ENCODE peak calls at places on chromosomes 16 and 17, in nine cellular contexts. One of them, this sample, is unnamed.

GRCh38 chr16:14280541-14280940 is 209.4 kb downstream of the MRTFB start:
- DNase-seq in CD4-positive, alpha-beta T cell: no peak
- DNase-seq in PC-9: no peak
- DNase-seq in heart right ventricle: no peak
- DNase-seq in endothelial cell: no peak
- DNase-seq in sigmoid colon: no peak
- DNase-seq in CD8-positive, alpha-beta T cell: no peak
- DNase-seq in cardiac muscle cell: no peak
- DNase-seq in endothelial cell of umbilical vein: no peak
- DNase-seq in this sample: no peak

GRCh38 chr16:51003850-51004566 is 147.1 kb downstream of the SALL1 start:
- DNase-seq in CD4-positive, alpha-beta T cell: no peak
- DNase-seq in PC-9: no peak
- DNase-seq in heart right ventricle: no peak
- DNase-seq in endothelial cell: no peak
- DNase-seq in sigmoid colon: no peak
- DNase-seq in CD8-positive, alpha-beta T cell: no peak
- DNase-seq in cardiac muscle cell: no peak
- DNase-seq in endothelial cell of umbilical vein: no peak
- DNase-seq in this sample: no peak

GRCh38 chr17:52648995-52649394 is 490.5 kb upstream of the CA10 start:
- DNase-seq in CD4-positive, alpha-beta T cell: no peak
- DNase-seq in PC-9: no peak
- DNase-seq in heart right ventricle: no peak
- DNase-seq in endothelial cell: no peak
- DNase-seq in sigmoid colon: no peak
- DNase-seq in CD8-positive, alpha-beta T cell: no peak
- DNase-seq in cardiac muscle cell: no peak
- DNase-seq in endothelial cell of umbilical vein: no peak
- DNase-seq in this sample: no peak

GRCh38 chr17:49217651-49218413 is 7.3 kb downstream of the ABI3 start:
- DNase-seq in CD4-positive, alpha-beta T cell: peak
- DNase-seq in PC-9: no peak
- DNase-seq in heart right ventricle: peak
- DNase-seq in endothelial cell: no peak
- DNase-seq in sigmoid colon: peak
- DNase-seq in CD8-positive, alpha-beta T cell: peak
- DNase-seq in cardiac muscle cell: no peak
- DNase-seq in endothelial cell of umbilical vein: no peak
- DNase-seq in this sample: no peak

GRCh38 chr16:83847371-83848225 is 39.8 kb downstream of the HSBP1 start:
- DNase-seq in CD4-positive, alpha-beta T cell: no peak
- DNase-seq in PC-9: no peak
- DNase-seq in heart right ventricle: no peak
- DNase-seq in endothelial cell: no peak
- DNase-seq in sigmoid colon: no peak
- DNase-seq in CD8-positive, alpha-beta T cell: no peak
- DNase-seq in cardiac muscle cell: no peak
- DNase-seq in endothelial cell of umbilical vein: peak
- DNase-seq in this sample: no peak

GRCh38 chr17:12277827-12278226 is 257.1 kb downstream of the MAP2K4 start:
- DNase-seq in CD4-positive, alpha-beta T cell: no peak
- DNase-seq in PC-9: no peak
- DNase-seq in heart right ventricle: no peak
- DNase-seq in endothelial cell: no peak
- DNase-seq in sigmoid colon: no peak
- DNase-seq in CD8-positive, alpha-beta T cell: no peak
- DNase-seq in cardiac muscle cell: no peak
- DNase-seq in endothelial cell of umbilical vein: no peak
- DNase-seq in this sample: no peak

GRCh38 chr16:65547799-65548446 is 426.1 kb upstream of the CDH11 start:
- DNase-seq in CD4-positive, alpha-beta T cell: no peak
- DNase-seq in PC-9: no peak
- DNase-seq in heart right ventricle: no peak
- DNase-seq in endothelial cell: no peak
- DNase-seq in sigmoid colon: no peak
- DNase-seq in CD8-positive, alpha-beta T cell: no peak
- DNase-seq in cardiac muscle cell: peak
- DNase-seq in endothelial cell of umbilical vein: no peak
- DNase-seq in this sample: no peak

GRCh38 chr16:58652741-58653140 is 23.1 kb upstream of the CNOT1 start:
- DNase-seq in CD4-positive, alpha-beta T cell: no peak
- DNase-seq in PC-9: no peak
- DNase-seq in heart right ventricle: no peak
- DNase-seq in endothelial cell: no peak
- DNase-seq in sigmoid colon: no peak
- DNase-seq in CD8-positive, alpha-beta T cell: no peak
- DNase-seq in cardiac muscle cell: peak
- DNase-seq in endothelial cell of umbilical vein: no peak
- DNase-seq in this sample: no peak

GRCh38 chr17:3890082-3890892 is 2.6 kb downstream of the CAMKK1 start:
- DNase-seq in CD4-positive, alpha-beta T cell: no peak
- DNase-seq in PC-9: peak
- DNase-seq in heart right ventricle: peak
- DNase-seq in endothelial cell: no peak
- DNase-seq in sigmoid colon: peak
- DNase-seq in CD8-positive, alpha-beta T cell: no peak
- DNase-seq in cardiac muscle cell: peak
- DNase-seq in endothelial cell of umbilical vein: peak
- DNase-seq in this sample: peak

GRCh38 chr16:77760800-77761199 is 27.6 kb upstream of the VAT1L start:
- DNase-seq in CD4-positive, alpha-beta T cell: no peak
- DNase-seq in PC-9: no peak
- DNase-seq in heart right ventricle: no peak
- DNase-seq in endothelial cell: no peak
- DNase-seq in sigmoid colon: no peak
- DNase-seq in CD8-positive, alpha-beta T cell: no peak
- DNase-seq in cardiac muscle cell: no peak
- DNase-seq in endothelial cell of umbilical vein: no peak
- DNase-seq in this sample: no peak

GRCh38 chr16:61900482-61900881 is 135.8 kb downstream of the CDH8 start:
- DNase-seq in CD4-positive, alpha-beta T cell: no peak
- DNase-seq in PC-9: no peak
- DNase-seq in heart right ventricle: no peak
- DNase-seq in endothelial cell: no peak
- DNase-seq in sigmoid colon: no peak
- DNase-seq in CD8-positive, alpha-beta T cell: no peak
- DNase-seq in cardiac muscle cell: peak
- DNase-seq in endothelial cell of umbilical vein: no peak
- DNase-seq in this sample: no peak

GRCh38 chr17:77548967-77549366 is 408.2 kb downstream of the SEC14L1 start:
- DNase-seq in CD4-positive, alpha-beta T cell: no peak
- DNase-seq in PC-9: no peak
- DNase-seq in heart right ventricle: no peak
- DNase-seq in endothelial cell: no peak
- DNase-seq in sigmoid colon: no peak
- DNase-seq in CD8-positive, alpha-beta T cell: no peak
- DNase-seq in cardiac muscle cell: no peak
- DNase-seq in endothelial cell of umbilical vein: no peak
- DNase-seq in this sample: no peak

GRCh38 chr17:36089888-36090836 is at the start of gene CCL3:
- DNase-seq in CD4-positive, alpha-beta T cell: no peak
- DNase-seq in PC-9: no peak
- DNase-seq in heart right ventricle: peak
- DNase-seq in endothelial cell: no peak
- DNase-seq in sigmoid colon: no peak
- DNase-seq in CD8-positive, alpha-beta T cell: no peak
- DNase-seq in cardiac muscle cell: no peak
- DNase-seq in endothelial cell of umbilical vein: no peak
- DNase-seq in this sample: no peak

GRCh38 chr17:7997186-7997585 is 5.2 kb upstream of the GUCY2D start:
- DNase-seq in CD4-positive, alpha-beta T cell: no peak
- DNase-seq in PC-9: peak
- DNase-seq in heart right ventricle: peak
- DNase-seq in endothelial cell: peak
- DNase-seq in sigmoid colon: peak
- DNase-seq in CD8-positive, alpha-beta T cell: no peak
- DNase-seq in cardiac muscle cell: peak
- DNase-seq in endothelial cell of umbilical vein: peak
- DNase-seq in this sample: no peak

GRCh38 chr17:78738245-78738644 is 43.8 kb downstream of the CYTH1 start:
- DNase-seq in CD4-positive, alpha-beta T cell: no peak
- DNase-seq in PC-9: no peak
- DNase-seq in heart right ventricle: no peak
- DNase-seq in endothelial cell: no peak
- DNase-seq in sigmoid colon: no peak
- DNase-seq in CD8-positive, alpha-beta T cell: no peak
- DNase-seq in cardiac muscle cell: no peak
- DNase-seq in endothelial cell of umbilical vein: no peak
- DNase-seq in this sample: no peak

GRCh38 chr16:16133943-16134604 is 89.2 kb downstream of the ABCC6 start:
- DNase-seq in CD4-positive, alpha-beta T cell: no peak
- DNase-seq in PC-9: no peak
- DNase-seq in heart right ventricle: no peak
- DNase-seq in endothelial cell: no peak
- DNase-seq in sigmoid colon: no peak
- DNase-seq in CD8-positive, alpha-beta T cell: no peak
- DNase-seq in cardiac muscle cell: peak
- DNase-seq in endothelial cell of umbilical vein: no peak
- DNase-seq in this sample: no peak

GRCh38 chr16:66271074-66272060 is 95.1 kb upstream of the CDH5 start:
- DNase-seq in CD4-positive, alpha-beta T cell: no peak
- DNase-seq in PC-9: peak
- DNase-seq in heart right ventricle: no peak
- DNase-seq in endothelial cell: no peak
- DNase-seq in sigmoid colon: no peak
- DNase-seq in CD8-positive, alpha-beta T cell: no peak
- DNase-seq in cardiac muscle cell: no peak
- DNase-seq in endothelial cell of umbilical vein: no peak
- DNase-seq in this sample: no peak

GRCh38 chr16:73060216-73060615 is 12.3 kb upstream of the ZFHX3 start:
- DNase-seq in CD4-positive, alpha-beta T cell: no peak
- DNase-seq in PC-9: no peak
- DNase-seq in heart right ventricle: no peak
- DNase-seq in endothelial cell: no peak
- DNase-seq in sigmoid colon: peak
- DNase-seq in CD8-positive, alpha-beta T cell: no peak
- DNase-seq in cardiac muscle cell: no peak
- DNase-seq in endothelial cell of umbilical vein: no peak
- DNase-seq in this sample: no peak

GRCh38 chr17:28570716-28571254 is 539 bp downstream of the PIGS start:
- DNase-seq in CD4-positive, alpha-beta T cell: peak
- DNase-seq in PC-9: peak
- DNase-seq in heart right ventricle: no peak
- DNase-seq in endothelial cell: no peak
- DNase-seq in sigmoid colon: peak
- DNase-seq in CD8-positive, alpha-beta T cell: peak
- DNase-seq in cardiac muscle cell: no peak
- DNase-seq in endothelial cell of umbilical vein: peak
- DNase-seq in this sample: no peak

GRCh38 chr17:64036198-64036922 is 15.9 kb upstream of the ICAM2 start:
- DNase-seq in CD4-positive, alpha-beta T cell: no peak
- DNase-seq in PC-9: no peak
- DNase-seq in heart right ventricle: no peak
- DNase-seq in endothelial cell: no peak
- DNase-seq in sigmoid colon: peak
- DNase-seq in CD8-positive, alpha-beta T cell: no peak
- DNase-seq in cardiac muscle cell: no peak
- DNase-seq in endothelial cell of umbilical vein: no peak
- DNase-seq in this sample: no peak
- TF ChIP-seq CTCF in CD4-positive, alpha-beta T cell: no peak
- TF ChIP-seq CTCF in PC-9: peak
- TF ChIP-seq CTCF in heart right ventricle: no peak
- TF ChIP-seq CTCF in endothelial cell: no peak
- TF ChIP-seq CTCF in sigmoid colon: no peak
- TF ChIP-seq CTCF in CD8-positive, alpha-beta T cell: no peak
- TF ChIP-seq CTCF in cardiac muscle cell: peak
- TF ChIP-seq CTCF in endothelial cell of umbilical vein: no peak
- TF ChIP-seq CTCF in this sample: no peak

DNA sequence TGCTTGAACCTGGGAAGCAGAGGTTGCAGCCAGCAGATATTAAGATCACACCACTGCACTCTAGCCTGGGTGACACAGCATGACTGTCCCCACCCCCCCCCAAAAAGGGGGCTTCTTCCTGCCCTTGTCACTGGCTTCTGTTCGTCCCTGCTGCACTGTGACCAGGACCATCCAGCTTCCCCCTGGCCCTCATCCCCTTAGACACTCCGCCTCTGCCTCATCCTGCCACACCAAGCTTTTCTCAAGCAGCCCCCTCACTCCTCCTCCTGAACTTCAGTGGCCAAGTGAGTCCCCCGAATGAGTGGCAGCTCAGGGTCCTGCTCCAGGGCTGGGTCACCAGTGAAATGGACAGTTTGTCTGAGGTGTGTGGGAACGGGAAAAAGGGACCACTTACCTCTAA is 177.3 kb downstream of the CPPED1 start:
- DNase-seq in CD4-positive, alpha-beta T cell: no peak
- DNase-seq in PC-9: no peak
- DNase-seq in heart right ventricle: no peak
- DNase-seq in endothelial cell: no peak
- DNase-seq in sigmoid colon: no peak
- DNase-seq in CD8-positive, alpha-beta T cell: no peak
- DNase-seq in cardiac muscle cell: no peak
- DNase-seq in endothelial cell of umbilical vein: no peak
- DNase-seq in this sample: no peak
- TF ChIP-seq CTCF in CD4-positive, alpha-beta T cell: no peak
- TF ChIP-seq CTCF in PC-9: no peak
- TF ChIP-seq CTCF in heart right ventricle: no peak
- TF ChIP-seq CTCF in endothelial cell: no peak
- TF ChIP-seq CTCF in sigmoid colon: no peak
- TF ChIP-seq CTCF in CD8-positive, alpha-beta T cell: no peak
- TF ChIP-seq CTCF in cardiac muscle cell: no peak
- TF ChIP-seq CTCF in endothelial cell of umbilical vein: no peak
- TF ChIP-seq CTCF in this sample: no peak

GRCh38 chr17:57868007-57868774 is 18.3 kb upstream of the MRPS23 start:
- DNase-seq in CD4-positive, alpha-beta T cell: no peak
- DNase-seq in PC-9: peak
- DNase-seq in heart right ventricle: peak
- DNase-seq in endothelial cell: no peak
- DNase-seq in sigmoid colon: peak
- DNase-seq in CD8-positive, alpha-beta T cell: peak
- DNase-seq in cardiac muscle cell: peak
- DNase-seq in endothelial cell of umbilical vein: peak
- DNase-seq in this sample: peak
- TF ChIP-seq CTCF in CD4-positive, alpha-beta T cell: no peak
- TF ChIP-seq CTCF in PC-9: no peak
- TF ChIP-seq CTCF in heart right ventricle: no peak
- TF ChIP-seq CTCF in endothelial cell: no peak
- TF ChIP-seq CTCF in sigmoid colon: peak
- TF ChIP-seq CTCF in CD8-positive, alpha-beta T cell: no peak
- TF ChIP-seq CTCF in cardiac muscle cell: peak
- TF ChIP-seq CTCF in endothelial cell of umbilical vein: no peak
- TF ChIP-seq CTCF in this sample: peak

DNA sequence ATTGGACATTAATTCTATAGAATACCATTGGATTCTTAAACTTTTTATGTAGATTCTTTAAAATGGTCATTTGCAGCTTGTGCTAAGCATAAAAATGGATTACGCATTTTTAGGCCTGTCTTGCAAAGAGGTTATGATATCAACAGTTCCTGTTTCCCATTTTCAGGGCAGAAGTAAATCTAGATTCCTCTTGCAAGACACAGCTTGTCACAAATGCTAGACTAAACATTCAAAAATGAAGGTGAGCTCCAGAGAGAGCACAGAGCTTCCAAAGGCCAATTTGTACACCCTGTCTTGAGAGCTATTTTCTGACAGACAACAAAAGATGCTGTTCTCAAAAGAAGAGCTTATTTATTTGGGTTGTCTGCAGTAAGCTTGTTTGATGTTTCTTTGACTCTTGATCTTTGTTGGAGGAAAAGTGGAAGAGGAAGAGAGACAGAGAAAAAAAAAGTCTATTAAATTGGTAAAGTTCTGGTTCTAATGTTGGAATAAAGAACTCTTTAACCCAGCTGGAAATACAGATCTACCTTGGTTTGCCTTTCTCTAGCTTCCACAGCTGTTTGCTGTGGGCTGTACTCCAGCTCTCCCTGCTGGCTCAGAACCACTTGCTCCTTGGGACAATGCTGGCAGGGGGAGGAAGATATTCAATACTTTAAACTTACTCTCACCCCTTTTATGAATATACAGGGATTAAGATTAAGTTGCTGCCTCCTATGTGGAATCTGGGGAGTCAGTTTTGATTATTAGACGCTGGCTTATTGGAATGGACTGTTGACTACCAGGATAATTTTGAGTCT is 651.8 kb downstream of the CDH11 start:
- DNase-seq in CD4-positive, alpha-beta T cell: no peak
- DNase-seq in PC-9: no peak
- DNase-seq in heart right ventricle: no peak
- DNase-seq in endothelial cell: no peak
- DNase-seq in sigmoid colon: no peak
- DNase-seq in CD8-positive, alpha-beta T cell: no peak
- DNase-seq in cardiac muscle cell: peak
- DNase-seq in endothelial cell of umbilical vein: peak
- DNase-seq in this sample: no peak
- TF ChIP-seq CTCF in CD4-positive, alpha-beta T cell: no peak
- TF ChIP-seq CTCF in PC-9: no peak
- TF ChIP-seq CTCF in heart right ventricle: peak
- TF ChIP-seq CTCF in endothelial cell: no peak
- TF ChIP-seq CTCF in sigmoid colon: no peak
- TF ChIP-seq CTCF in CD8-positive, alpha-beta T cell: no peak
- TF ChIP-seq CTCF in cardiac muscle cell: peak
- TF ChIP-seq CTCF in endothelial cell of umbilical vein: no peak
- TF ChIP-seq CTCF in this sample: no peak